ENCODE peak calls at places on chromosomes 1 and 21, in four cellular contexts. U is HFF-Myc, T is GM23338, S is tibial nerve. E is an unnamed sample.

GRCh38 chr1:84426376-84426775 is 28.1 kb downstream of the DNASE2B start:
- DNase-seq in T (no peak), S (no peak), U (no peak), E (no peak)

GRCh38 chr1:43954036-43954435 is 7.3 kb downstream of the IPO13 start:
- DNase-seq in S (no peak), T (no peak), U (no peak), E (no peak)

GRCh38 chr21:41758550-41758949 is 8.3 kb downstream of the RIPK4 start:
- DNase-seq in S (no peak), U (no peak), T (no peak), E (no peak)

GRCh38 chr21:44800971-44801467 is 601 bp downstream of the UBE2G2 start:
- DNase-seq in U (no peak), T (peak; percentile 58), S (no peak), E (peak; percentile 44)

GRCh38 chr1:62230724-62231123 is 36.1 kb downstream of the L1TD1 start:
- DNase-seq in U (peak; percentile 22), S (no peak), T (no peak), E (no peak)

GRCh38 chr1:206679738-206680211 is 4.9 kb upstream of the MAPKAPK2 start:
- DNase-seq in U (no peak), S (no peak), T (no peak), E (no peak)

GRCh38 chr1:16441312-16441641 is 753 bp downstream of the NECAP2 start:
- DNase-seq in U (no peak), T (no peak), S (no peak), E (no peak)

GRCh38 chr1:234498448-234499118 is 19.6 kb upstream of the TARBP1 start:
- DNase-seq in S (no peak), T (no peak), U (no peak), E (no peak)

GRCh38 chr1:36597514-36597913 is 114.8 kb upstream of the CSF3R start:
- DNase-seq in S (no peak), T (no peak), U (no peak), E (no peak)
- TF ChIP-seq CTCF in S (no peak), T (no peak), U (no peak), E (no peak)

GRCh38 chr1:160580208-160580812 is 1.0 kb upstream of the CD84 start:
- DNase-seq in S (no peak), T (no peak), U (no peak), E (no peak)

GRCh38 chr1:160578175-160578693 is 1.1 kb downstream of the CD84 start:
- DNase-seq in U (no peak), S (no peak), T (no peak), E (no peak)

GRCh38 chr1:160577661-160578060 is 1.6 kb downstream of the CD84 start:
- DNase-seq in U (no peak), S (no peak), T (no peak), E (no peak)

GRCh38 chr1:160579216-160579701 is at the start of gene CD84:
- DNase-seq in U (no peak), T (no peak), S (no peak), E (no peak)

DNA sequence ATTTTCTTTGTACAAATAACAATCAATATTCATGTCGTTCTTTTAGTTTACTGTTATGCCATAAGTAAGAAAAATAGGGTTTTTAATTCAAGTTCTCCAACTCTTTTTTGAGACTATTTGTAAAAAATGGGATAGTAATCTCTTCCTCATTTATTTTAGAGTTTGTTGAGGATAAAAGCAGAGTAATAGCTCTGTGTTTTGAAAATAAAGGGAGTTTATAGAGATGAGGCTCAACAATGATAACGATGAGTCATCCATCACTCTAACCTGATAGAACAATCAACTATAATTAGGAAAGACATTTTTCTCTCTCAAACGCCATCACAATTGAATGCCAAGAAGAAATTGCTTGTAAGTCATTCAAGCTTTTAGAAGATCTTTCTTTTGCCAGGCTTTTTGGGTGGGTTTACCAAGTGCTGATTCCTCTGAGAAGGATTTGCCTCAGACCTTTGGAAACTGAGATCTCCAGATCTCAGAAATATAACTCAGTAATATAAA is 553 bp downstream of the CD84 start:
- DNase-seq in U (no peak), S (no peak), T (no peak), E (no peak)
- H3K4me3 ChIP-seq in U (no peak overlapping the region), S (peak overlapping the region; percentile 12), T (no peak overlapping the region), E (no peak overlapping the region)

GRCh38 chr21:40512590-40512989 is 334.4 kb downstream of the DSCAM start:
- DNase-seq in U (no peak), S (no peak), T (peak; percentile 48), E (no peak)
- TF ChIP-seq CTCF in U (peak; percentile 51), S (no peak), T (peak; percentile 66), E (no peak)

GRCh38 chr1:7942701-7943029 is 2.0 kb upstream of the TNFRSF9 start:
- DNase-seq in U (no peak), T (no peak), S (no peak), E (no peak)

GRCh38 chr1:7940745-7941436 is at the start of gene TNFRSF9:
- DNase-seq in S (no peak), T (no peak), U (no peak), E (peak; percentile 60)

GRCh38 chr1:7943295-7943694 is 2.7 kb upstream of the TNFRSF9 start:
- DNase-seq in T (no peak), S (no peak), U (no peak), E (no peak)

GRCh38 chr1:7940034-7940433 is 605 bp downstream of the TNFRSF9 start:
- DNase-seq in S (no peak), U (no peak), T (no peak), E (peak; percentile 52)

DNA sequence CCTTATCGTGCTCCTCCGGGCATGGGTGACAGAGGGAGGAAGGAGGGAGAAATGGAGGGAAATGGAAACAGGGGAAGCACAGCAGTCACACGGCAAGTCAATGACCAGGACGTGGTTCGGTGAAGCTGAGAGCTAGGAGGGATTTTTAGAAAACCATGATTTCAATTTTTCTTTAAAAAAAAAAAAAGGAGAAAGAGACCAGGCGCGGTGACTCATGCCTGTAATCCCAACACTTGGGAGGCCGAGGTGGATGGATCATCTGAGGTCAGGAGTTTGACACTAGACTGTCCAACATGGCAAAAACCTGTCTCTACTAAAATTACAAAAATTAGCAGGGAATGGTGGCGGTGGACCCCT is 776 bp upstream of the TNFRSF9 start:
- DNase-seq in S (no peak), T (no peak), U (no peak), E (peak; percentile 29)
- H3K4me3 ChIP-seq in S (no peak overlapping the region), T (no peak overlapping the region), U (no peak overlapping the region), E (no peak overlapping the region)

GRCh38 chr1:75614455-75615379 is 3.8 kb upstream of the SLC44A5 start:
- DNase-seq in U (no peak), S (no peak), T (peak; percentile 93), E (peak; percentile 34)
- TF ChIP-seq CTCF in U (peak; percentile 38), S (no peak), T (peak; percentile 51), E (peak; percentile 48)

GRCh38 chr1:178868700-178869099 is 2.2 kb downstream of the ANGPTL1 start:
- DNase-seq in U (no peak), T (no peak), S (no peak), E (peak; percentile 29)
- H3K4me3 ChIP-seq in U (no peak overlapping the region), T (peak overlapping the region; percentile 9), S (peak overlapping the region; percentile 19), E (no peak overlapping the region)

GRCh38 chr21:36657999-36658398 is 40.9 kb upstream of the SIM2 start:
- DNase-seq in U (no peak), T (no peak), S (no peak), E (no peak)

GRCh38 chr21:36664678-36665022 is 34.3 kb upstream of the SIM2 start:
- DNase-seq in U (no peak), T (no peak), S (no peak), E (no peak)

GRCh38 chr21:36658926-36659325 is 40.0 kb upstream of the SIM2 start:
- DNase-seq in S (no peak), U (no peak), T (no peak), E (no peak)

GRCh38 chr21:36663033-36663855 is 35.7 kb upstream of the SIM2 start:
- DNase-seq in S (no peak), T (no peak), U (no peak), E (no peak)

GRCh38 chr21:36661511-36662309 is 37.2 kb upstream of the SIM2 start:
- DNase-seq in U (no peak), T (peak; percentile 78), S (no peak), E (peak; percentile 45)
- TF ChIP-seq CTCF in U (peak; percentile 57), T (peak; percentile 72), S (no peak), E (peak; percentile 59)

GRCh38 chr1:112769611-112770010 is 54.5 kb upstream of the PPM1J start:
- DNase-seq in U (no peak), T (no peak), S (no peak), E (no peak)

GRCh38 chr1:112772781-112773180 is 57.6 kb upstream of the PPM1J start:
- DNase-seq in T (no peak), S (no peak), U (no peak), E (peak; percentile 69)

GRCh38 chr1:112762541-112763141 is 47.5 kb upstream of the PPM1J start:
- DNase-seq in T (peak; percentile 36), S (no peak), U (no peak), E (no peak)

GRCh38 chr1:112770724-112771123 is 55.6 kb upstream of the PPM1J start:
- DNase-seq in U (no peak), S (no peak), T (no peak), E (no peak)

DNA sequence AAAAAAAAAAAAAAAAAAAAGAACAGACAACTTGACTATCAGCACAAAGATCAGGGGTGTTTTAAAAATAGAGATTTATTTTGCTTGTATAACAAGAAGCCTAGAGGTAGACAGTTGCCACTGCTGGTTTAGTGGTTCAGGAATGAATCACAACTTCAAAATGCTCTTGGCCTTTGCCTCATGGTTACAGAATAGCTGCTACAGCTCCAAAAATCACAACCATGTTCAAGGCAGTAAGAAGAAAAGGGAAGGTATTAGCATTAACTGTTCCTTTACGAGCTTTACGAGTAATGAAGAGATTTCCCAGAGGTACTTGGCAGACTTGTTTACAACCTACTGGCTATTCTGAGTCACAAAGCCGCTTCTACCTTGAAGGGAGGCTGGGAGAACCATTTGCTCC is 52.5 kb upstream of the PPM1J start:
- DNase-seq in S (no peak), T (no peak), U (no peak), E (no peak)
- H3K4me3 ChIP-seq in S (no peak overlapping the region), T (no peak overlapping the region), U (no peak overlapping the region), E (no peak overlapping the region)

DNA sequence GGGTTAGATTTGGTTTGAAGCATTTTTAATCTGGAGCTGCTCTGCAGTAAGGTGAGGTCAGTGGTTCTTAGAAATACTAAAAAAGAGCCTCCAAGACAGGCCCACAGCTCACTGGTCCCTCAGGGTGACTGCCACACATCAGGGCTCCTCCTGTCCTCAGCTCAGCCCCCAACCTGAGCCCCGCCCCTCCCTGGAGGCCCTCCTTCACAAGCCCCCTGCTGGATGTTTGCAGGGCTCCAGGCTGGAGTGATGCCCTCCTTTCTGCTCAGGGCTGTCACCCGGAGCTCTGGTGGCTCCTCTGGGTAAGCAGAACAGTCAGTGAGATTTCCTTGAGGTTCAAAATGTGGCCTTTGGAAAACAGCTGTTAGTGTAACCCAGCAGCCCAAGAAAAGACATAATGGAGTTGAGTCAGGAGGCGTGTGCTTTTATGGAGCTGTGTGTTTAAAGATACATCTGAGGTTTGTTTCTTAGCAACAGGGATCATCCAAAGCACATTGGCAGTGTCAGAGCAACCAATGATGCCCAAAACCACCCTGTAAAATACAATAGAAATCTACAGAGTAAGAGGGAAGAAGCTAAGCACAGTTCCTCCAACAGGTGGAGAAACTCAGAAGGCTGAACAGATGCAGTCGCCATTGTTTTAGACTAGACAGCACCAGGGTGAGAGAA is 21.4 kb downstream of the STUM start:
- DNase-seq in S (no peak), U (no peak), T (peak; percentile 89), E (no peak)
- TF ChIP-seq CTCF in S (no peak), U (peak; percentile 44), T (peak; percentile 63), E (no peak)

E was measured in cardiac muscle cell.